ENCODE peak calls at places on chromosomes 4 and X, in nine cellular contexts. S is fibroblast of lung; D is HFF-Myc; J is activated naive CD8-positive, alpha-beta T cell treated with anti-CD3 and anti-CD28 coated beads, Interleukin-2, amount 10 ng/mL, durations not matched to agents 7 days and 5 days; V is choroid plexus epithelial cell; K is hypothalamus; G is astrocyte of the spinal cord; P is activated CD4-positive, alpha-beta T cell treated with anti-CD3 and anti-CD28 coated beads, Interleukin-2, amount 50 U/mL, for 1 hour; N is effector CD8-positive, alpha-beta T cell. L is an unnamed sample.

GRCh38 chr4:26861434-26862186 is 969 bp downstream of the STIM2 start:
- DNase-seq in S (peak), D (no peak), J (peak), V (peak), K (peak), G (peak), P (peak), N (peak), L (peak)

GRCh38 chrX:150526692-150527091 is 41.7 kb upstream of the MTM1 start:
- DNase-seq in S (no peak), D (no peak), J (no peak), V (no peak), K (no peak), G (no peak), P (no peak), N (no peak), L (no peak)

GRCh38 chr4:80053140-80053910 is 19.7 kb downstream of the ANTXR2 start:
- DNase-seq in S (no peak), D (no peak), J (no peak), V (peak), K (no peak), G (no peak), P (no peak), N (no peak), L (no peak)

GRCh38 chrX:140572724-140573123 is 67.9 kb upstream of the SOX3 start:
- DNase-seq in S (peak), D (no peak), J (no peak), V (peak), K (no peak), G (peak), P (no peak), N (no peak), L (peak)

GRCh38 chrX:43481601-43482000 is 174.5 kb upstream of the MAOA start:
- DNase-seq in S (no peak), D (no peak), J (no peak), V (no peak), K (no peak), G (no peak), P (no peak), N (no peak), L (no peak)

GRCh38 chr4:3644849-3645627 is 112.8 kb upstream of the LRPAP1 start:
- DNase-seq in S (peak), D (no peak), J (no peak), V (no peak), K (no peak), G (no peak), P (no peak), N (no peak), L (peak)

GRCh38 chr4:186693159-186693815 is 30.4 kb downstream of the FAT1 start:
- DNase-seq in S (peak), D (peak), J (no peak), V (peak), K (no peak), G (peak), P (no peak), N (no peak), L (no peak)

GRCh38 chrX:39857780-39858179 is 240.0 kb downstream of the BCOR start:
- DNase-seq in S (no peak), D (no peak), J (peak), V (no peak), K (no peak), G (no peak), P (no peak), N (no peak), L (peak)

GRCh38 chrX:109793191-109793590 is 60.1 kb upstream of the ACSL4 start:
- DNase-seq in S (peak), D (no peak), J (no peak), V (no peak), K (no peak), G (no peak), P (no peak), N (no peak), L (no peak)

GRCh38 chrX:68647156-68647957 is at the start of gene STARD8:
- DNase-seq in S (peak), D (no peak), J (no peak), V (peak), K (peak), G (peak), P (no peak), N (no peak), L (peak)

GRCh38 chr4:153564630-153565525 is 98.7 kb downstream of the TMEM131L start:
- DNase-seq in S (peak), D (no peak), J (no peak), V (peak), K (no peak), G (no peak), P (no peak), N (no peak), L (peak)

GRCh38 chr4:22052076-22052475 is 103.5 kb upstream of the KCNIP4 start:
- DNase-seq in S (no peak), D (no peak), J (no peak), V (no peak), K (no peak), G (no peak), P (no peak), N (no peak), L (no peak)

GRCh38 chrX:53637479-53637878 is 49.0 kb downstream of the HUWE1 start:
- DNase-seq in S (no peak), D (no peak), J (no peak), V (no peak), K (no peak), G (no peak), P (no peak), N (no peak), L (no peak)

GRCh38 chrX:130285069-130285620 is 16.4 kb upstream of the ZNF280C start:
- DNase-seq in S (no peak), D (no peak), J (no peak), V (no peak), K (no peak), G (no peak), P (no peak), N (no peak), L (peak)

GRCh38 chrX:132071260-132071659 is 48.2 kb downstream of the STK26 start:
- DNase-seq in S (peak), D (no peak), J (no peak), V (peak), K (no peak), G (peak), P (no peak), N (no peak), L (peak)

GRCh38 chr4:62051332-62051731 is 851.2 kb downstream of the ADGRL3 start:
- DNase-seq in S (no peak), D (no peak), J (no peak), V (no peak), K (no peak), G (no peak), P (no peak), N (no peak), L (no peak)

GRCh38 chr4:7806080-7806630 is 133.5 kb downstream of the AFAP1 start:
- DNase-seq in S (peak), D (no peak), J (no peak), V (peak), K (peak), G (peak), P (no peak), N (no peak), L (no peak)

GRCh38 chr4:7539659-7540058 is 104.9 kb upstream of the PSAPL1 start:
- DNase-seq in S (peak), D (no peak), J (peak), V (peak), K (no peak), G (no peak), P (peak), N (peak), L (peak)

GRCh38 chr4:140300271-140300970 is 73.0 kb upstream of the SCOC start:
- DNase-seq in S (peak), D (no peak), J (no peak), V (peak), K (no peak), G (peak), P (no peak), N (no peak), L (peak)

GRCh38 chr4:14410469-14410868 is 591.8 kb upstream of the CPEB2 start:
- DNase-seq in S (no peak), D (no peak), J (no peak), V (no peak), K (no peak), G (no peak), P (no peak), N (no peak), L (peak)

GRCh38 chrX:55582447-55582846 is 40.8 kb upstream of the FOXR2 start:
- DNase-seq in S (no peak), D (no peak), J (no peak), V (no peak), K (no peak), G (no peak), P (no peak), N (no peak), L (no peak)

GRCh38 chr4:7827566-7827965 is 112.1 kb downstream of the AFAP1 start:
- DNase-seq in S (no peak), D (no peak), J (no peak), V (no peak), K (no peak), G (no peak), P (no peak), N (no peak), L (no peak)

GRCh38 chrX:110284159-110284558 is 33.7 kb downstream of the AMMECR1 start:
- DNase-seq in S (peak), D (peak), J (no peak), V (peak), K (no peak), G (peak), P (no peak), N (no peak), L (peak)

GRCh38 chrX:105821471-105822081 is 763 bp upstream of the NRK start:
- DNase-seq in S (peak), D (no peak), J (no peak), V (peak), K (no peak), G (peak), P (no peak), N (no peak), L (no peak)

GRCh38 chr4:147899512-147899911 is 167.6 kb downstream of the ARHGAP10 start:
- DNase-seq in S (peak), D (no peak), J (no peak), V (peak), K (no peak), G (no peak), P (no peak), N (no peak), L (no peak)

GRCh38 chrX:129522184-129523059 is 868 bp downstream of the SMARCA1 start:
- DNase-seq in S (peak), D (no peak), J (no peak), V (peak), K (peak), G (peak), P (peak), N (peak), L (peak)

GRCh38 chrX:43835557-43835956 is 46.7 kb downstream of the MAOB start:
- DNase-seq in S (no peak), D (no peak), J (no peak), V (no peak), K (no peak), G (no peak), P (no peak), N (no peak), L (no peak)

L was measured in RPMI7951.